ENCODE peak calls at places on chromosomes 16 and 17, in five cellular contexts. F is H9, X is mesenchymal stem cell, H is H1, C is trophoblast cell. T is an unnamed sample.

GRCh38 chr17:11404877-11405276 is 163.9 kb downstream of the SHISA6 start:
- DNase-seq in F (no peak), X (no peak), H (no peak), C (no peak), T (no peak)

GRCh38 chr16:48383877-48384304 is 1.3 kb downstream of the SIAH1 start:
- DNase-seq in F (no peak), X (peak; percentile 54), H (no peak), C (peak; percentile 77), T (no peak)

GRCh38 chr17:50111687-50112655 is 16.8 kb downstream of the PDK2 start:
- DNase-seq in F (peak; percentile 49), X (no peak), H (peak; percentile 55), C (peak; percentile 17), T (no peak)

GRCh38 chr16:68417711-68418301 is 30.5 kb downstream of the SMPD3 start:
- DNase-seq in F (no peak), X (no peak), H (no peak), C (peak; percentile 44), T (no peak)

GRCh38 chr16:52546291-52546941 is 527 bp downstream of the TOX3 start:
- DNase-seq in F (peak; percentile 46), X (no peak), H (peak; percentile 60), C (no peak), T (no peak)

GRCh38 chr16:11916524-11917285 is 949 bp upstream of the GSPT1 start:
- DNase-seq in F (no peak), X (peak; percentile 65), H (no peak), C (peak; percentile 35), T (no peak)

GRCh38 chr17:4599505-4600281 is 15.4 kb downstream of the SMTNL2 start:
- DNase-seq in F (peak; percentile 94), X (peak; percentile 37), H (peak; percentile 76), C (no peak), T (peak; percentile 44)

GRCh38 chr17:75637143-75637538 is 3.9 kb downstream of the SMIM5 start:
- DNase-seq in F (no peak), X (no peak), H (peak; percentile 45), C (no peak), T (no peak)

GRCh38 chr16:53898993-53899392 is 195.0 kb downstream of the FTO start:
- DNase-seq in F (no peak), X (no peak), H (no peak), C (no peak), T (no peak)

GRCh38 chr17:29042679-29043538 is at the start of gene PIPOX:
- DNase-seq in F (peak; percentile 96), X (peak; percentile 31), H (peak; percentile 81), C (peak; percentile 79), T (peak; percentile 63)

GRCh38 chr16:16021988-16022682 is 72.7 kb downstream of the ABCC1 start:
- DNase-seq in F (peak; percentile 60), X (peak; percentile 98), H (no peak), C (peak; percentile 93), T (peak; percentile 32)

GRCh38 chr16:51125992-51126391 is 25.1 kb downstream of the SALL1 start:
- DNase-seq in F (no peak), X (no peak), H (peak; percentile 44), C (no peak), T (no peak)

GRCh38 chr17:32688221-32688620 is 188.7 kb downstream of the MYO1D start:
- DNase-seq in F (no peak), X (no peak), H (no peak), C (no peak), T (no peak)

GRCh38 chr17:18187816-18188761 is 4.5 kb downstream of the ALKBH5 start:
- DNase-seq in F (no peak), X (peak; percentile 38), H (no peak), C (no peak), T (no peak)

GRCh38 chr16:76985362-76985761 is 205.6 kb upstream of the MON1B start:
- DNase-seq in F (no peak), X (no peak), H (no peak), C (no peak), T (no peak)

GRCh38 chr16:68356919-68357286 is 46.1 kb downstream of the PRMT7 start:
- DNase-seq in F (no peak), X (peak; percentile 11), H (no peak), C (no peak), T (no peak)

GRCh38 chr17:33628500-33629336 is 335.6 kb upstream of the ASIC2 start:
- DNase-seq in F (no peak), X (no peak), H (no peak), C (no peak), T (no peak)

GRCh38 chr17:78568494-78569115 is 8.6 kb downstream of the DNAH17 start:
- DNase-seq in F (no peak), X (peak; percentile 66), H (no peak), C (peak; percentile 73), T (no peak)

GRCh38 chr17:16908282-16908681 is 63.6 kb downstream of the TNFRSF13B start:
- DNase-seq in F (peak; percentile 20), X (no peak), H (peak; percentile 19), C (no peak), T (no peak)

GRCh38 chr16:90032664-90033346 is 13.5 kb upstream of the DBNDD1 start:
- DNase-seq in F (no peak), X (peak; percentile 50), H (no peak), C (no peak), T (no peak)

GRCh38 chr16:85652431-85653221 is 36.1 kb downstream of the GINS2 start:
- DNase-seq in F (no peak), X (peak; percentile 66), H (no peak), C (peak; percentile 70), T (no peak)

GRCh38 chr17:50076591-50077235 is 18.4 kb upstream of the PDK2 start:
- DNase-seq in F (peak; percentile 91), X (no peak), H (peak; percentile 85), C (peak; percentile 20), T (no peak)

GRCh38 chr16:81473066-81473488 is 28.5 kb downstream of the CMIP start:
- DNase-seq in F (no peak), X (no peak), H (no peak), C (no peak), T (no peak)

GRCh38 chr16:81471882-81472281 is 27.3 kb downstream of the CMIP start:
- DNase-seq in F (no peak), X (no peak), H (no peak), C (no peak), T (no peak)

GRCh38 chr16:81473561-81473960 is 29.0 kb downstream of the CMIP start:
- DNase-seq in F (no peak), X (no peak), H (no peak), C (no peak), T (no peak)

GRCh38 chr16:81470796-81471636 is 26.4 kb downstream of the CMIP start:
- DNase-seq in F (no peak), X (no peak), H (no peak), C (no peak), T (no peak)

DNA sequence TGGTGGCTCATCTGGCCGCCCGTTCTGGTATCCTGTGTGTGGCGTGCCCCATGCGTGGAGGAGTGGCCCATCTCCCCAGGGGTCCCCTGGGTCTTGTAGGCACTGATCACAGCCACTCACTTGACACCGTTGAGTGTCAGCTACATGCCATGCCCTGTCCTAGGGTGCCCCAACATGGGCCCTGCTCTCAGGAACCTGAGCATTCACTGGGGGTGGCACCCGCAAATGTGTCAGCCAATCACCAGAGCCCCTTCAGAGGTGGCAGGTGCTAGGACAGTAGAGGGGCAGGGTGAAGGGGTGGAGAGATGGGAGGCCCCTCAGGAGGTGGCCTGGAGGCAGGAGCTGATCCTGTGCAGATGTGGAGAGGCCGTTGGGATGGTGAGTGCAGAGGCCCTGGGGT is 27.8 kb downstream of the CMIP start:
- DNase-seq in F (no peak), X (no peak), H (no peak), C (no peak), T (no peak)
- H2BK12ac ChIP-seq in F (no peak overlapping the region), X (no peak overlapping the region), H (no peak overlapping the region), C (no peak overlapping the region), T (no peak overlapping the region)

GRCh38 chr17:49021095-49021767 is 24.0 kb downstream of the IGF2BP1 start:
- DNase-seq in F (peak; percentile 59), X (peak; percentile 47), H (peak; percentile 54), C (no peak), T (no peak)

GRCh38 chr17:49020609-49021008 is 23.4 kb downstream of the IGF2BP1 start:
- DNase-seq in F (no peak), X (no peak), H (no peak), C (no peak), T (no peak)

GRCh38 chr17:49024523-49024922 is 27.3 kb downstream of the IGF2BP1 start:
- DNase-seq in F (no peak), X (no peak), H (no peak), C (no peak), T (no peak)

GRCh38 chr17:49021768-49022103 is 24.6 kb downstream of the IGF2BP1 start:
- DNase-seq in F (no peak), X (no peak), H (peak; percentile 56), C (no peak), T (no peak)

GRCh38 chr17:49022391-49022941 is 25.3 kb downstream of the IGF2BP1 start:
- DNase-seq in F (peak; percentile 96), X (no peak), H (peak; percentile 80), C (no peak), T (peak; percentile 83)
- H2BK120ac ChIP-seq in F (no peak overlapping the region), X (peak overlapping the region; percentile 27), H (peak overlapping the region; percentile 16), C (peak overlapping the region; percentile 36), T (no peak overlapping the region)

GRCh38 chr16:83305092-83305491 is 502.7 kb upstream of the HSBP1 start:
- DNase-seq in F (no peak), X (peak; percentile 93), H (no peak), C (no peak), T (no peak)
- H3K4me2 ChIP-seq in F (no peak overlapping the region), X (no peak overlapping the region), H (no peak overlapping the region), C (no peak overlapping the region), T (no peak overlapping the region)

GRCh38 chr17:19570497-19571151 is 37.0 kb downstream of the SLC47A1 start:
- DNase-seq in F (no peak), X (no peak), H (no peak), C (no peak), T (no peak)

GRCh38 chr17:19568016-19568350 is 34.3 kb downstream of the SLC47A1 start:
- DNase-seq in F (no peak), X (no peak), H (no peak), C (no peak), T (no peak)

GRCh38 chr17:19566176-19566575 is 32.5 kb downstream of the SLC47A1 start:
- DNase-seq in F (no peak), X (no peak), H (no peak), C (no peak), T (no peak)

GRCh38 chr17:19569785-19570496 is 36.3 kb downstream of the SLC47A1 start:
- DNase-seq in F (no peak), X (no peak), H (no peak), C (no peak), T (no peak)

DNA sequence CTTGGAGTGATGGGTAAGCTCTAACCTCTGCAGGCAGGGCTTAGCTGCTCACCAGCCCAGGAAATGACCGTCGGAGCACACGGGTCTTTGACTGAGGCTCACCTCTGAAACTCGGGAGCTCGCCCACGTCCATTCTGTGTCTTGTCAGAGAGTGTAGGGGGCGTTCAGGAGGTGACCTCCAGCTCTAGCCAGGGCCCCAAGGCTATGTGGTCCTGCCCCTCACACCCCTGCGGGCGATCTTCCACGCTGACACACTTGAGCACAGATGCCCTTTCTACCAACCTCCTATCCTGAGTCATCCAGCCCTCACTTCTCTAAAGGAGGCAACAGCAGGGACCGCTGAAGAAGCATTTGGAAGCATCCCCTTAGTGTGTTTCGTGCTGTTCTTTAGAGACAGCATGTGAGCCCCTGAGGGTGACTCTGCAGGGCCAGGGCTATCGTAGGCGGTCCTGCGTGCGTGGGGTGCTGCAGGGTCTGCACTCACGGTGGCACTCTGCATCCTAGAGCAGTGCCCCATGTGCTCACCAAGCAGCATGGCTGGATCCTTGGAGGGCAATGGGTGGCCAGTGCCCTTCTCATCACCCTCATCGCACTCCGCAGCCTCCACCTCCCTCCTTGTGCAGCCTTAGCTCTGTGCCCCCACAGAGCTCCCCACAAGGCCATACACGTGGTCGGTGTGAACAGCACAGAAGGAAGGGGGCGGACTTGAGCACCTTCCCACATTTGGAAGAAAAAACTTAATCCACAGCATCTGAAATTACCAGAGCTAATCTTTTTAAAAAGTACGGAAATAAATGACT is 33.8 kb downstream of the SLC47A1 start:
- DNase-seq in F (peak; percentile 50), X (no peak), H (no peak), C (no peak), T (no peak)
- H2BK12ac ChIP-seq in F (no peak overlapping the region), X (no peak overlapping the region), H (peak overlapping the region; percentile 65), C (no peak overlapping the region), T (no peak overlapping the region)